ENCODE peak calls at places on chromosomes 7 and 10, in four cellular contexts. Z is dorsolateral prefrontal cortex, Q is mucosa of descending colon, O is H9. V is an unnamed sample.

GRCh38 chr10:43594944-43595589 is 11.2 kb upstream of the ZNF485 start:
- DNase-seq in O (no peak), Z (no peak), Q (no peak), V (no peak)

GRCh38 chr10:130513686-130514476 is 377.7 kb downstream of the GLRX3 start:
- DNase-seq in Z (no peak), O (no peak), Q (no peak), V (no peak)

GRCh38 chr10:46516660-46517416 is 39.6 kb downstream of the GPRIN2 start:
- DNase-seq in Z (peak; percentile 25), O (peak; percentile 28), Q (no peak), V (peak; percentile 37)

GRCh38 chr7:99651290-99651689 is 28.5 kb downstream of the CYP3A5 start:
- DNase-seq in Z (no peak), O (no peak), Q (no peak), V (no peak)

GRCh38 chr7:106175507-106175906 is 63.4 kb upstream of the SYPL1 start:
- DNase-seq in Q (no peak), Z (no peak), O (no peak), V (no peak)

GRCh38 chr7:5631752-5632151 is 149.7 kb downstream of the RNF216 start:
- DNase-seq in Q (no peak), O (no peak), Z (no peak), V (no peak)

GRCh38 chr10:17143055-17143690 is 13.6 kb upstream of the CUBN start:
- DNase-seq in O (no peak), Q (no peak), Z (no peak), V (no peak)

GRCh38 chr7:90595341-90595800 is 750 bp upstream of the CDK14 start:
- DNase-seq in Q (no peak), O (peak; percentile 29), Z (no peak), V (no peak)

GRCh38 chr7:130649004-130649790 is 19.4 kb downstream of the COPG2 start:
- DNase-seq in O (no peak), Z (no peak), Q (no peak), V (no peak)

GRCh38 chr10:87864497-87865059 is 1.2 kb downstream of the PTEN start:
- DNase-seq in O (no peak), Q (no peak), Z (no peak), V (no peak)

GRCh38 chr10:84743483-84743882 is 415.1 kb downstream of the CCSER2 start:
- DNase-seq in O (no peak), Q (no peak), Z (no peak), V (no peak)

GRCh38 chr7:5494683-5495561 is 71.3 kb upstream of the TNRC18 start:
- DNase-seq in O (peak; percentile 89), Q (peak; percentile 80), Z (peak; percentile 78), V (peak; percentile 66)

DNA sequence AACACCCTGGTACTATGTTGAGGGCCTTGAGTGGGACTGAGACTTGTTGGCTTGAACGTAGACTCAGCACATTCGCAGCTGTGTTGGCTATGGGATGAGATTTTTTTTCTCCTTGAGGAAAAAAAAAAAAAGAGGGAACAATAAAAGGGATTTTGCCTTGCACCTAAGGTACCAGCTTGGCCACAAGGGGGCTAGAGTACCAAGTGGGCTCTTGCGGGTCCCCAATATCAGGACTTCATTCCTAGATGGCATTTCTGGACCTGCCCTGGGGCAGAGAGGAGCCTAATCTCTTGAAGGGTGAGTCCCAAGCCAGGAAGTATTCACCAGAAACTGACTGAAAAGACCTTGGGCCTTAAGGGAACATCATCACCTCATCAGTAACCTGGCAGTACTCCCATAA is 1083.6 kb upstream of the PHF14 start:
- DNase-seq in Z (no peak), Q (no peak), O (peak; percentile 41), V (no peak)
- TF ChIP-seq CTCF in Z (no peak), Q (no peak), O (peak; percentile 61), V (peak; percentile 25)

GRCh38 chr10:100782845-100783244 is 37.5 kb downstream of the PAX2 start:
- DNase-seq in Z (no peak), O (no peak), Q (no peak), V (no peak)
- TF ChIP-seq CTCF in Z (no peak), O (no peak), Q (no peak), V (no peak)

GRCh38 chr7:29308424-29308823 is 113.8 kb downstream of the CHN2 start:
- DNase-seq in Z (no peak), Q (no peak), O (no peak), V (no peak)

GRCh38 chr7:29306276-29307036 is 111.9 kb downstream of the CHN2 start:
- DNase-seq in Q (no peak), Z (no peak), O (no peak), V (no peak)

GRCh38 chr7:29311314-29311713 is 116.7 kb downstream of the CHN2 start:
- DNase-seq in O (no peak), Z (no peak), Q (no peak), V (no peak)

GRCh38 chr7:29310625-29311024 is 116.0 kb downstream of the CHN2 start:
- DNase-seq in Z (no peak), O (no peak), Q (no peak), V (no peak)

GRCh38 chr7:29309041-29309860 is 114.7 kb downstream of the CHN2 start:
- DNase-seq in Z (no peak), Q (no peak), O (no peak), V (no peak)
- TF ChIP-seq CTCF in Z (no peak), Q (no peak), O (peak; percentile 49), V (no peak)

GRCh38 chr10:49268185-49268584 is 30.8 kb upstream of the C10orf71 start:
- DNase-seq in O (no peak), Z (no peak), Q (no peak), V (no peak)
- TF ChIP-seq CTCF in O (no peak), Z (no peak), Q (no peak), V (no peak)

V was measured in mesothelial cell of epicardium.